ENCODE peak calls at places on chromosomes 13 and 19, in four cellular contexts. D is neuronal stem cell, N is IMR-90, I is H1. M is an unnamed sample.

GRCh38 chr19:18204394-18205179 is 745 bp upstream of the RAB3A start:
- DNase-seq in I (no peak), N (no peak), D (peak; percentile 90), M (no peak)

GRCh38 chr13:48155850-48156249 is 60.9 kb upstream of the MED4 start:
- DNase-seq in D (no peak), I (no peak), N (peak; percentile 33), M (no peak)

GRCh38 chr13:111153977-111154332 is 38.8 kb downstream of the ARHGEF7 start:
- DNase-seq in N (no peak), I (no peak), D (no peak), M (no peak)

GRCh38 chr13:34070544-34071303 is 252.8 kb downstream of the RFC3 start:
- DNase-seq in N (no peak), I (no peak), D (no peak), M (no peak)

GRCh38 chr13:80249906-80250513 is 90.9 kb downstream of the SPRY2 start:
- DNase-seq in N (no peak), I (no peak), D (no peak), M (no peak)

GRCh38 chr19:18446145-18446810 is 8.3 kb upstream of the ISYNA1 start:
- DNase-seq in D (no peak), N (no peak), I (no peak), M (no peak)

GRCh38 chr19:18879579-18880373 is 16.2 kb downstream of the CERS1 start:
- DNase-seq in N (no peak), D (no peak), I (no peak), M (peak; percentile 93)

GRCh38 chr13:36549771-36550170 is 117.5 kb downstream of the CCNA1 start:
- DNase-seq in I (no peak), N (no peak), D (peak; percentile 15), M (no peak)

GRCh38 chr13:100895656-100896055 is 221.1 kb upstream of the TMTC4 start:
- DNase-seq in D (no peak), N (no peak), I (no peak), M (no peak)

GRCh38 chr13:99123101-99124045 is 77.3 kb upstream of the UBAC2 start:
- DNase-seq in I (no peak), D (no peak), N (peak; percentile 19), M (no peak)

GRCh38 chr13:73273737-73274136 is 214.9 kb downstream of the KLF5 start:
- DNase-seq in D (no peak), N (peak; percentile 89), I (no peak), M (no peak)

GRCh38 chr13:38024431-38024830 is 154.9 kb upstream of the TRPC4 start:
- DNase-seq in I (no peak), D (no peak), N (no peak), M (no peak)

GRCh38 chr13:78609464-78610205 is 6.3 kb upstream of the POU4F1 start:
- DNase-seq in D (peak; percentile 48), I (no peak), N (no peak), M (peak; percentile 72)

GRCh38 chr13:56837161-56837560 is 303.6 kb upstream of the PRR20A start:
- DNase-seq in N (no peak), D (no peak), I (no peak), M (no peak)

GRCh38 chr13:56166864-56167263 is 973.9 kb upstream of the PRR20A start:
- DNase-seq in I (peak; percentile 29), D (no peak), N (no peak), M (peak; percentile 79)

GRCh38 chr13:42990147-42990990 is 1.7 kb downstream of the EPSTI1 start:
- DNase-seq in N (peak; percentile 57), D (no peak), I (no peak), M (no peak)

GRCh38 chr19:4455742-4456565 is 1.6 kb downstream of the UBXN6 start:
- DNase-seq in N (peak; percentile 84), I (no peak), D (no peak), M (no peak)

GRCh38 chr13:71137106-71137505 is 729.9 kb downstream of the DACH1 start:
- DNase-seq in I (no peak), D (no peak), N (no peak), M (no peak)

GRCh38 chr13:33052446-33052845 is 36.2 kb downstream of the KL start:
- DNase-seq in D (no peak), I (no peak), N (peak; percentile 53), M (no peak)

GRCh38 chr19:48837081-48837524 is 812 bp upstream of the HSD17B14 start:
- DNase-seq in I (peak; percentile 74), N (peak; percentile 78), D (peak; percentile 93), M (peak; percentile 98)

GRCh38 chr13:66635526-66635925 is 594.6 kb downstream of the PCDH9 start:
- DNase-seq in N (peak; percentile 93), I (no peak), D (no peak), M (no peak)

GRCh38 chr19:42422092-42422575 is 5.1 kb downstream of the LIPE start:
- DNase-seq in I (no peak), D (no peak), N (no peak), M (no peak)

GRCh38 chr19:3161453-3161852 is 17.1 kb upstream of the S1PR4 start:
- DNase-seq in I (no peak), N (peak; percentile 43), D (no peak), M (no peak)

GRCh38 chr13:41311607-41312500 is 787 bp downstream of the NAA16 start:
- DNase-seq in N (peak; percentile 43), D (peak; percentile 17), I (no peak), M (no peak)

GRCh38 chr19:29263305-29264080 is 50.5 kb upstream of the UQCRFS1 start:
- DNase-seq in D (peak; percentile 62), I (no peak), N (peak; percentile 17), M (peak; percentile 68)

GRCh38 chr13:43269037-43269476 is 245.7 kb downstream of the DNAJC15 start:
- DNase-seq in N (peak; percentile 98), I (no peak), D (no peak), M (no peak)

GRCh38 chr13:59771272-59771671 is 392.5 kb downstream of the DIAPH3 start:
- DNase-seq in I (no peak), D (no peak), N (peak; percentile 59), M (no peak)

GRCh38 chr19:19342086-19343015 is 21.7 kb downstream of the MAU2 start:
- DNase-seq in N (peak; percentile 46), D (peak; percentile 60), I (peak; percentile 71), M (peak; percentile 92)

GRCh38 chr13:47459512-47459911 is 541.6 kb downstream of the SUCLA2 start:
- DNase-seq in D (no peak), I (no peak), N (peak; percentile 43), M (no peak)

GRCh38 chr19:5001547-5002131 is 32.7 kb downstream of the KDM4B start:
- DNase-seq in I (no peak), D (no peak), N (peak; percentile 71), M (peak; percentile 61)

GRCh38 chr13:84821261-84821660 is 939.0 kb upstream of the SLITRK1 start:
- DNase-seq in D (no peak), N (no peak), I (no peak), M (no peak)

GRCh38 chr13:27820524-27821482 is 28.5 kb downstream of the GSX1 start:
- DNase-seq in D (no peak), I (no peak), N (no peak), M (peak; percentile 58)

GRCh38 chr13:101959016-101959415 is 442.8 kb downstream of the FGF14 start:
- DNase-seq in I (no peak), D (no peak), N (no peak), M (no peak)

DNA sequence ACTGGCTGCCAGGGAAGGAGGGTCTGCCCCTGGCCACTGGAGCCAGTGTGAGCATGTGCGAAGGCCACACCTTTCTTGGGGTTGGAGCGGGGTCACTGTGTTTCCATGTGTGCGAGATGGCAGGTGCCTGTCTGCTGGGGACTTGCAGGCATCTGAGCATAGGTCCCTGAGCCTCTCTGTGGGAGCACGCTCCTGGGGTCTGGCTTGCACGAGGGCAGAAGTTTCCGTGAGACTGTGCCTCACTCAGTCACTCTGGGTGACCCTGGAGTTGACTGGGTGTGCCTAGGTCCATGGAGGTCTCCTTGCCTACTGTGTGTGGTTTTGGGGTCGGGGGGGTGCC is 31.3 kb downstream of the PAK4 start:
- DNase-seq in I (no peak), D (no peak), N (no peak), M (no peak)
- H3K18ac ChIP-seq in I (no peak overlapping the region), D (peak overlapping the region; percentile 77), N (no peak overlapping the region), M (no peak overlapping the region)

DNA sequence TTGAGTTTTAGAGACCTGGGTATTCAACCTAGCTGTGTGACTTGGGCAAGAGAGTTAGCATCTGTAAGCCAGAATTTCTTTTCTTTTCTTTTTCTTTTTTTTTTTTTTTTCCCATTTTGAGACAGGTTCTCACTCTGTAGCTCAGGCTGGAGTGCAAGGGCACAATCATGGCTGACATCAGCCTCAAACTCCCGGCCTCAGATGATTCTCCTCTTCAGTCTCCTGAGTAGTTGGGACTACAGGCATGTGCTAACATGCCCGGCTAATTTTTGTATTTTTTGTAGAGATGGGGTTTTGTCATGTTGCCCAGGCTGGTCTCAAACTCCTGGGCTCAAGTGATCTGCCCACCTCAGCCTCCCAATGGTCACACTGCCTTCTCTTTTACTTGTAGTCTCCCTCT is 33.0 kb downstream of the ZMYM2 start:
- DNase-seq in N (no peak), D (no peak), I (no peak), M (no peak)
- H3K18ac ChIP-seq in N (no peak overlapping the region), D (no peak overlapping the region), I (no peak overlapping the region), M (no peak overlapping the region)

DNA sequence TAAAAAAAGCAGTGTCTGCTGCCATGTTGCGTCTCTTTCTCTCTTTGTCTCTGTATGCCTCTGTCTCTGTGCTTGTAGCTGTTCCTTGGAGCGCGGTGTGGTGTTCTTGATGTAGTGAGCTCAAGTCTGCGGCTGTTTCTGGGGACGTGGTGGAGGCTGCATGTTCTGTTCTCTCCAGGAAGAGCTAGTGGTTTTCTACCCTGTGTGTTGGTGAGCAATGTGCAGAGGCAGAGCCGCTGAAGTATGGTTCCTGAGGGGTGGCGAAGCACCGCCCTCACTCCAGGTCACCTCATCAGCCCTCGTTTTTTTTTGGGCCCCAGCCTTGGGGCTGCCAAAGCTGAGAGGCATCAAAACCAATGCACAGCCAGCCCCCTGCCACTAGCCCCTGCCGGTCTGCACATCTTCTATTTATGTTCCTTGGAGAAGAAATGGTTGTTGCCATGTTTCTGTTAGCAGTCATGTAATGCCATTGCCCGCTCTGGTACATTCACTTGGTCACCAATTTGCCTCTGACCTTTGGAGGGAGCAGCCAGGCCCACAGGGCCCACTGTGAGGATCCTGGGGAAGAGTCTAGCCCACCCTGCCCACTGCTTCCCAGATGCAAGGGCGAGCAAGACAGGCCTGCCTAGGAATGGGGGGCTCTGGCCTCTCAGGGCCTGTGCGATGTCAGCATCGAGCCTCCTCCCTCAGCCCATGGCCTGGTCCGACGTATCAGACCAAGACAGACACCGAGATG is 7.2 kb downstream of the HNRNPL start:
- DNase-seq in N (no peak), I (no peak), D (no peak), M (no peak)
- H3K18ac ChIP-seq in N (no peak overlapping the region), I (no peak overlapping the region), D (no peak overlapping the region), M (no peak overlapping the region)

DNA sequence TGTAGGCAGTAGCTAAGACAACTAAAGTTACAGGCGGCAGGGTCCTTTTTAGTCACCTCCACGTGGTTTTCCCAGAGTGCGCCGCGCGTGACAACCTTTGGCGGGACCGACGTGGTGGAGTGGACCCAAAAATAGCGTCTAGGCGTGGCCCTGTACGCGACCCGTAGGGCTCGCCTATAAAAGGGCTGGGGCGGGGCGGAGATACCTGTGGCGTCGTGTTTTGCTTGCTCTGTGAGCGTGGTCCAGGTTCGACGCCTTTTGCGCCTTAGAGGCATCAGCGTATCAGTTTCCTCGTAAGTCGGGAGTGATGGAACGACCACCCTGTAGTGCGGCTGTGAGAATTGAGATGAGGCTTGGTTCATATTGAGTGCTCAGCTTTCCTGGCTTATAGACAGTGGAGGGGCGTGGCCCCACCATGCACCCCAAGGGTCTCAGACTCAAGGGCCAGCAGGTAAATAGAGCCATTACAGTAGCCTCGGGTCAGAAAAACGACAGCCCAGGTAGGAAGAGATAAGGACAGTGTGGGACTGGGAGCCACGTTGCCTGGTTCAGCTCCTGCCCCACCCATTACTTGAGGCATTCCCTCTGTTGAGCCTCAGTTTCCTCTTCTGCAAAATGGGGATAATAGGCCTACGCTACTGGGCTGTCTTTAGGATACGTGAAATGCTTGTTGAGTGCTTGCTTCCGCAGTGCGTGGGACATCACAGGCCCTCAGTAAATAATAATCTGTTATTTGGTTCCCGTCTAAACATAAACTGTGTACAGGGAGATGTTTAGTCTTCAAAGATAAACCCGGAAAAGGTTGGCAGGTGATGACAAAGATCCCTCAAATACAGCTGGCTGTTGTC is 690 bp upstream of the TMED1 start:
- DNase-seq in N (no peak), I (no peak), D (no peak), M (peak; percentile 82)
- H3K18ac ChIP-seq in N (peak overlapping the region; percentile 87), I (peak overlapping the region; percentile 95), D (peak overlapping the region; percentile 92), M (peak overlapping the region; percentile 94)

M was measured in H9.